ENCODE peak calls at places on chromosomes 11 and 22, in five cellular contexts. V, S, M, W and F are unnamed samples.

GRCh38 chr11:131356201-131356600 is 14.2 kb upstream of the NTM start:
- DNase-seq in V (no peak), M (no peak), W (no peak), S (no peak), F (no peak)

GRCh38 chr11:128726464-128727139 is 32.7 kb downstream of the FLI1 start:
- DNase-seq in S (peak), V (no peak), W (peak), M (no peak), F (no peak)

GRCh38 chr11:103887001-103887680 is 149.3 kb upstream of the DDI1 start:
- DNase-seq in M (no peak), S (no peak), V (no peak), W (no peak), F (no peak)

GRCh38 chr22:44345872-44346271 is 33.1 kb upstream of the SHISAL1 start:
- DNase-seq in M (no peak), S (no peak), W (no peak), V (no peak), F (no peak)

GRCh38 chr11:72793452-72794367 is at the start of gene STARD10:
- DNase-seq in S (peak), W (peak), M (peak), V (peak), F (peak)

GRCh38 chr22:41555325-41555724 is 5.5 kb upstream of the CSDC2 start:
- DNase-seq in M (no peak), S (no peak), W (no peak), V (no peak), F (no peak)

GRCh38 chr11:65152157-65152556 is 17.8 kb upstream of the SYVN1 start:
- DNase-seq in V (no peak), M (no peak), S (no peak), W (no peak), F (no peak)

GRCh38 chr11:45755281-45755859 is 49.6 kb upstream of the SLC35C1 start:
- DNase-seq in S (no peak), M (no peak), W (no peak), V (no peak), F (no peak)

GRCh38 chr22:26471522-26471921 is 12.1 kb downstream of the HPS4 start:
- DNase-seq in V (no peak), M (no peak), S (no peak), W (no peak), F (no peak)

GRCh38 chr22:44154431-44154942 is 26.2 kb upstream of the PARVG start:
- DNase-seq in S (no peak), V (no peak), W (no peak), M (no peak), F (no peak)

GRCh38 chr11:107457205-107457557 is 444 bp downstream of the CWF19L2 start:
- DNase-seq in V (peak), M (no peak), W (no peak), S (no peak), F (no peak)

GRCh38 chr22:35619336-35620094 is 2.4 kb upstream of the MB start:
- DNase-seq in S (no peak), W (no peak), M (no peak), V (no peak), F (no peak)

GRCh38 chr11:2579315-2580060 is 120.3 kb downstream of the KCNQ1OT1 start:
- DNase-seq in V (no peak), S (no peak), M (peak), W (peak), F (peak)

GRCh38 chr11:9876331-9876730 is 212.5 kb downstream of the SWAP70 start:
- DNase-seq in M (no peak), W (no peak), V (peak), S (no peak), F (no peak)

GRCh38 chr22:32991353-32992115 is 66.6 kb downstream of the SYN3 start:
- DNase-seq in S (no peak), M (no peak), W (peak), V (no peak), F (no peak)

GRCh38 chr22:24996420-24996952 is 44.0 kb downstream of the KIAA1671 start:
- DNase-seq in V (no peak), M (peak), S (no peak), W (no peak), F (no peak)

GRCh38 chr11:65454311-65454695 is 31.7 kb downstream of the NEAT1 start:
- DNase-seq in V (no peak), M (peak), S (no peak), W (no peak), F (peak)

GRCh38 chr22:22773427-22773826 is 114.2 kb upstream of the IGLL5 start:
- DNase-seq in S (no peak), W (no peak), M (no peak), V (no peak), F (peak)

GRCh38 chr11:117366183-117366582 is 38.5 kb downstream of the CEP164 start:
- DNase-seq in M (no peak), W (no peak), V (no peak), S (no peak), F (no peak)

GRCh38 chr11:125494987-125495725 is 909 bp downstream of the FEZ1 start:
- DNase-seq in S (no peak), W (no peak), V (no peak), M (no peak), F (peak)

GRCh38 chr11:110131386-110132123 is 38.4 kb downstream of the ZC3H12C start:
- DNase-seq in S (no peak), M (no peak), V (no peak), W (no peak), F (no peak)

GRCh38 chr11:60756307-60757032 is at the start of gene MS4A15:
- DNase-seq in S (no peak), W (no peak), V (peak), M (peak), F (peak)

GRCh38 chr11:76788661-76789442 is 5.7 kb downstream of the TSKU start:
- DNase-seq in S (no peak), M (peak), W (peak), V (no peak), F (peak)

GRCh38 chr11:61739413-61739812 is 13.0 kb upstream of the MYRF start:
- DNase-seq in V (no peak), W (no peak), S (no peak), M (no peak), F (no peak)

GRCh38 chr11:116193321-116194114 is 579.3 kb downstream of the BUD13 start:
- DNase-seq in M (peak), W (peak), S (no peak), V (no peak), F (no peak)

GRCh38 chr11:36792870-36793541 is 195.0 kb upstream of the RAG2 start:
- DNase-seq in M (no peak), W (no peak), V (no peak), S (no peak), F (no peak)

GRCh38 chr11:29282088-29282487 is 734.7 kb downstream of the KCNA4 start:
- DNase-seq in V (no peak), W (no peak), M (no peak), S (no peak), F (no peak)

GRCh38 chr11:35853871-35854270 is 90.0 kb upstream of the LDLRAD3 start:
- DNase-seq in M (no peak), V (no peak), W (no peak), S (no peak), F (peak)

GRCh38 chr11:111326824-111327223 is 28.5 kb downstream of the POU2AF3 start:
- DNase-seq in V (no peak), S (no peak), W (no peak), M (no peak), F (no peak)

GRCh38 chr11:113419426-113420003 is 31.9 kb downstream of the ANKK1 start:
- DNase-seq in M (no peak), S (no peak), W (no peak), V (no peak), F (no peak)

GRCh38 chr11:102071497-102072472 is 24.5 kb downstream of the CFAP300 start:
- DNase-seq in M (no peak), S (no peak), V (no peak), W (no peak), F (no peak)

GRCh38 chr22:26610072-26610958 is 7.5 kb downstream of the CRYBB1 start:
- DNase-seq in W (no peak), M (no peak), S (peak), V (no peak), F (no peak)

GRCh38 chr22:48783821-48784266 is 1043.8 kb downstream of the BRD1 start:
- DNase-seq in W (no peak), V (no peak), S (no peak), M (no peak), F (no peak)

GRCh38 chr11:115678942-115679341 is 174.7 kb upstream of the CADM1 start:
- DNase-seq in M (peak), V (no peak), W (no peak), S (no peak), F (no peak)

GRCh38 chr11:11620966-11621880 is 582 bp downstream of the GALNT18 start:
- DNase-seq in S (no peak), V (no peak), W (peak), M (no peak), F (no peak)
- H3K4me3 ChIP-seq in S (no peak), V (peak), W (peak), M (peak), F (peak)

GRCh38 chr11:416757-417621 is 2.2 kb upstream of the SIGIRR start:
- DNase-seq in W (peak), M (peak), S (peak), V (no peak), F (no peak)
- H3K4me3 ChIP-seq in W (peak), M (peak), S (peak), V (no peak), F (peak)

GRCh38 chr22:39364646-39365405 is 15.0 kb downstream of the SYNGR1 start:
- DNase-seq in W (no peak), M (no peak), S (no peak), V (no peak), F (no peak)
- H3K4me3 ChIP-seq in W (no peak), M (no peak), S (no peak), V (no peak), F (no peak)

GRCh38 chr22:20267441-20268288 is 453 bp downstream of the RTN4R start:
- DNase-seq in V (peak), W (peak), S (no peak), M (no peak), F (no peak)

GRCh38 chr22:20264614-20265452 is 3.3 kb downstream of the RTN4R start:
- DNase-seq in M (no peak), W (no peak), S (no peak), V (no peak), F (no peak)

GRCh38 chr22:20268350-20269012 is 363 bp upstream of the RTN4R start:
- DNase-seq in V (peak), M (peak), S (peak), W (peak), F (no peak)

GRCh38 chr22:20271114-20271994 is 3.2 kb upstream of the RTN4R start:
- DNase-seq in M (no peak), S (no peak), V (no peak), W (peak), F (no peak)

DNA sequence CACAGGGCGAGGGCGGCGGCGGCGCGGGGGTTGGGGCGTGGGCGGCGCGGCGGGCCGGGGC is at the start of gene RTN4R:
- DNase-seq in V (no peak), S (no peak), M (no peak), W (no peak), F (no peak)
- H3K4me3 ChIP-seq in V (peak), S (peak), M (peak), W (peak), F (peak)

GRCh38 chr22:21570398-21570797 is 2.9 kb downstream of the UBE2L3 start:
- DNase-seq in W (no peak), S (no peak), V (peak), M (no peak), F (no peak)

GRCh38 chr22:21568207-21569075 is 927 bp downstream of the UBE2L3 start:
- DNase-seq in M (no peak), W (no peak), S (peak), V (peak), F (no peak)

GRCh38 chr22:21567456-21568206 is at the start of gene UBE2L3:
- DNase-seq in S (peak), V (peak), M (peak), W (peak), F (peak)

GRCh38 chr22:21571679-21572078 is 4.2 kb downstream of the UBE2L3 start:
- DNase-seq in W (no peak), M (no peak), V (no peak), S (no peak), F (no peak)

DNA sequence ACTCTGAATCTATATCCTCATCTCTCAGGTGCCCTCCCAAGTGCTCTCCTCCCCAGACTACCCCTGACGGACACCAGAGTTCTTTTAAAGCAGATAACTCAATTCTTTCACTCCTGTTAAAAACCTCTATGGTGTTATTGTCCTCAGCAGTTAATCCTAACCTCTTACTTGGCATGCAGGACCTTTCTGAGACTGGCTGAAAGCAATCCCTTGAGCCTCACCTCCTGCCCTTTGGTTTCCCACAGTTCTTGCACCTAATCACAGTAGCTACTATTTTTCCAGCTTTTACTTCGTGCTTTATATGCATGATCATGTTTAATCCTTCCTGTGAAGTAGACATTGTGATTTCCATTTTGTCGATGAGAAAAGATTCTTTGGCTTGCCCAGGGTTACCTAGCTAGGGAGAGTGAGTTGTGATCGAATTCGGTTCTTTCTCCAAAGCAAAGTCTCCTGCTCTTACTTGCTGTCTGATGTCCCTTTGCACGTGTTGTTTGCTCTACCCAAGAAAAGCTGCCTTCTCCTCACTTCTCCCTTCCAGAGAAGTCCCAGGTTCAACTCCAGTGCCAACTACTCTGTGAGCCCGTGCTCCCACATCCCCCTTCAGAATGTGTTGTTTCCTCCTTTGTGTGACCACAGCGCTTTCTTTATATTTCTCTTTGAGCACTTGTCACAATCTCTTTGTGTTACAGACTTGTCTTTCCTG is 2.1 kb downstream of the UBE2L3 start:
- DNase-seq in S (no peak), V (peak), W (no peak), M (no peak), F (no peak)
- H3K4me3 ChIP-seq in S (peak), V (peak), W (peak), M (no peak), F (no peak)

DNA sequence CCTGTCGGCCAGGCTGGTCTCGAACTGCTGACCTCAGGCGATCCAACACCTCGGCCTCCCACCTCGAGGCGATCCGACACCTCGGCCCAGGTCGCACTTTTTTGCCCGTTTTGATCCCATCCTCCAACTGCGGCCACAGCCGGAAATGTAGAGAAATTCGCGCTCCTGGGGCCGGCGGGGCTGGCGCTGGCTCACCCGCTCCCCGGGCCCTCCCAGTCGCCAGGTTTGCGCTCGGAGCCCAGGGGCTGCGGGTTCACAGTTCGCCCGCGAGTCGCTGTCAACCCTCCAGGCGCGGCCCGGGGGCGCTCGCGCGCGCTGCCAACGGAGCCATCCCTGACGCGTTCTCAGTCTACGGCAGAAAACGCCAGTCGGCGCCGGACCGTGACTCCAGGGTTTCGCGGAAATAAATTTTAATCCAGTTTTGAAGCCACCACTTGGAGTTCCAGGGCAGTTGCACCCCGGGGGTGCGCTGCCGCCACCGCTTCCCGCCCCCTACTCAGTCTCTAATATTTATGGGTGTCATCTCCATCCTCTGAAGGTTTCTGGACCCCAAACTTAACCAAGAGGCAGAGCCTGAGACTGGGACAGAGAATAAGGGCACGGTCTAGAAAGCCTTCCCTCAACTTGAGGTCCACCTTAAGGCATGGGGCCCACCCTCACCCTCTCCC is 1.5 kb upstream of the KLHDC7B start:
- DNase-seq in S (peak), V (no peak), M (no peak), W (peak), F (no peak)
- H3K4me3 ChIP-seq in S (peak), V (no peak), M (no peak), W (peak), F (peak)

GRCh38 chr11:83158474-83158786 is 1.5 kb downstream of the PCF11 start:
- DNase-seq in V (no peak), S (no peak), M (no peak), W (no peak), F (no peak)
- H3K4me3 ChIP-seq in V (peak), S (peak), M (peak), W (peak), F (peak)

DNA sequence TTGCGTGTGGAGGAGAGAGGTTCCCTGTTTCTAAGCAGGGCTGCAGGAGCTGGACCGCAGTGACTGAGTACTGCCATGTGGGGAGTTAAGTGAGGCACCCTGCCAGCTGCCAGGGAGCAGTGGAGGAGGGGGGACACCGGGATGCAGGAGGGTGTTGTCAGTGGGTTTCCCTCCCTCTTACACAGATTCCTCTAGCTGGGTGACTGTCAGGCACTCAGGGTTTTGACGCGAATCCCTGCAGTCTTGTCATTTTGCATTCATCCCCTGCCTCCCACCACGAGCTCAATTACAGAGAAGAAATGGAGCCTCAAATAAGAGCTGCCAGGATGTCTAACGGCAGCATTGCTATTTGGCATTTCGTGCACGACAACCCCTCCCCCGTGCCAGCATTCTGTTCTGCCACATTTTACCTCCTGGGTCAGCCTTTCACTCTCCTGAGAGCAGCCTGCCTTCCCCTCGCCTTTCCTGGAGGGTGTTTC is 119.9 kb upstream of the SORL1-AS1 start:
- DNase-seq in S (no peak), M (no peak), V (no peak), W (no peak), F (no peak)
- H3K4me3 ChIP-seq in S (no peak), M (no peak), V (no peak), W (no peak), F (no peak)